ENCODE peak calls at places on chromosomes 4 and X, in four cellular contexts. One of them, this sample, is unnamed.

GRCh38 chr4:89174784-89175183 is 63.5 kb downstream of the TIGD2 start:
- DNase-seq in body of pancreas: no peak
- DNase-seq in NB4: no peak
- DNase-seq in tibial nerve: no peak
- DNase-seq in this sample: no peak

GRCh38 chr4:163108614-163109013 is 58.1 kb downstream of the NAF1 start:
- DNase-seq in body of pancreas: no peak
- DNase-seq in NB4: no peak
- DNase-seq in tibial nerve: no peak
- DNase-seq in this sample: no peak

GRCh38 chr4:188930822-188931221 is 791.6 kb downstream of the TRIML1 start:
- DNase-seq in body of pancreas: no peak
- DNase-seq in NB4: no peak
- DNase-seq in tibial nerve: no peak
- DNase-seq in this sample: peak

GRCh38 chr4:185318679-185319078 is 77.0 kb downstream of the LRP2BP start:
- DNase-seq in body of pancreas: no peak
- DNase-seq in NB4: peak
- DNase-seq in tibial nerve: no peak
- DNase-seq in this sample: peak

GRCh38 chr4:6991771-6992557 is 51.2 kb upstream of the TADA2B start:
- DNase-seq in body of pancreas: peak
- DNase-seq in NB4: peak
- DNase-seq in tibial nerve: peak
- DNase-seq in this sample: no peak

GRCh38 chr4:123640824-123641223 is 244.2 kb downstream of the SPRY1 start:
- DNase-seq in body of pancreas: no peak
- DNase-seq in NB4: no peak
- DNase-seq in tibial nerve: no peak
- DNase-seq in this sample: no peak

GRCh38 chr4:121842862-121843261 is 19.2 kb upstream of the CCNA2 start:
- DNase-seq in body of pancreas: no peak
- DNase-seq in NB4: no peak
- DNase-seq in tibial nerve: no peak
- DNase-seq in this sample: no peak

GRCh38 chr4:78033859-78034258 is 23.3 kb upstream of the FRAS1 start:
- DNase-seq in body of pancreas: no peak
- DNase-seq in NB4: no peak
- DNase-seq in tibial nerve: no peak
- DNase-seq in this sample: no peak

GRCh38 chr4:144820706-144821105 is 174.8 kb downstream of the HHIP start:
- DNase-seq in body of pancreas: no peak
- DNase-seq in NB4: no peak
- DNase-seq in tibial nerve: no peak
- DNase-seq in this sample: no peak

GRCh38 chrX:2485460-2485753 is 15.4 kb downstream of the DHRSX start:
- DNase-seq in body of pancreas: no peak
- DNase-seq in NB4: no peak
- DNase-seq in tibial nerve: no peak
- DNase-seq in this sample: no peak

GRCh38 chr4:176339936-176340761 is 20.4 kb downstream of the SPCS3 start:
- DNase-seq in body of pancreas: no peak
- DNase-seq in NB4: no peak
- DNase-seq in tibial nerve: no peak
- DNase-seq in this sample: no peak

GRCh38 chr4:89575840-89576239 is 261.1 kb downstream of the SNCA start:
- DNase-seq in body of pancreas: no peak
- DNase-seq in NB4: no peak
- DNase-seq in tibial nerve: no peak
- DNase-seq in this sample: peak

GRCh38 chr4:78369691-78370090 is 181.9 kb upstream of the ANXA3 start:
- DNase-seq in body of pancreas: peak
- DNase-seq in NB4: no peak
- DNase-seq in tibial nerve: no peak
- DNase-seq in this sample: no peak

GRCh38 chr4:183190900-183191527 is 92.0 kb downstream of the WWC2 start:
- DNase-seq in body of pancreas: no peak
- DNase-seq in NB4: no peak
- DNase-seq in tibial nerve: no peak
- DNase-seq in this sample: no peak

GRCh38 chr4:106627071-106627470 is 258.5 kb upstream of the GIMD1 start:
- DNase-seq in body of pancreas: no peak
- DNase-seq in NB4: no peak
- DNase-seq in tibial nerve: no peak
- DNase-seq in this sample: no peak

GRCh38 chr4:3285558-3286334 is 7.1 kb upstream of the RGS12 start:
- DNase-seq in body of pancreas: peak
- DNase-seq in NB4: peak
- DNase-seq in tibial nerve: no peak
- DNase-seq in this sample: no peak

GRCh38 chrX:145843196-145843595 is 25.6 kb downstream of the SLITRK2 start:
- DNase-seq in body of pancreas: no peak
- DNase-seq in NB4: no peak
- DNase-seq in tibial nerve: no peak
- DNase-seq in this sample: no peak

GRCh38 chrX:154526901-154527675 is 11.1 kb upstream of the FAM3A start:
- DNase-seq in body of pancreas: peak
- DNase-seq in NB4: peak
- DNase-seq in tibial nerve: peak
- DNase-seq in this sample: peak

GRCh38 chr4:132284910-132285426 is 864.1 kb upstream of the PCDH10 start:
- DNase-seq in body of pancreas: no peak
- DNase-seq in NB4: peak
- DNase-seq in tibial nerve: no peak
- DNase-seq in this sample: no peak

GRCh38 chrX:1851527-1851926 is 236.7 kb downstream of the ASMT start:
- DNase-seq in body of pancreas: no peak
- DNase-seq in NB4: no peak
- DNase-seq in tibial nerve: no peak
- DNase-seq in this sample: no peak

GRCh38 chr4:27973056-27973455 is 1112.4 kb downstream of the STIM2 start:
- DNase-seq in body of pancreas: no peak
- DNase-seq in NB4: no peak
- DNase-seq in tibial nerve: no peak
- DNase-seq in this sample: no peak

GRCh38 chrX:139304471-139304870 is 226.1 kb upstream of the F9 start:
- DNase-seq in body of pancreas: no peak
- DNase-seq in NB4: no peak
- DNase-seq in tibial nerve: no peak
- DNase-seq in this sample: no peak

GRCh38 chr4:73692701-73693100 is 47.7 kb upstream of the CXCL8 start:
- DNase-seq in body of pancreas: no peak
- DNase-seq in NB4: no peak
- DNase-seq in tibial nerve: no peak
- DNase-seq in this sample: no peak

GRCh38 chr4:36244257-36245084 is at the start of gene ARAP2:
- DNase-seq in body of pancreas: peak
- DNase-seq in NB4: peak
- DNase-seq in tibial nerve: peak
- DNase-seq in this sample: peak

GRCh38 chr4:145535202-145535601 is 53.5 kb downstream of the SMAD1 start:
- DNase-seq in body of pancreas: no peak
- DNase-seq in NB4: no peak
- DNase-seq in tibial nerve: no peak
- DNase-seq in this sample: peak

GRCh38 chr4:77003400-77003799 is 53.8 kb downstream of the SEPTIN11 start:
- DNase-seq in body of pancreas: no peak
- DNase-seq in NB4: no peak
- DNase-seq in tibial nerve: no peak
- DNase-seq in this sample: no peak

GRCh38 chrX:153474718-153475117 is 4.3 kb upstream of the HAUS7 start:
- DNase-seq in body of pancreas: peak
- DNase-seq in NB4: peak
- DNase-seq in tibial nerve: peak
- DNase-seq in this sample: peak

GRCh38 chr4:76738081-76738931 is 159.6 kb downstream of the SOWAHB start:
- DNase-seq in body of pancreas: peak
- DNase-seq in NB4: no peak
- DNase-seq in tibial nerve: no peak
- DNase-seq in this sample: no peak

GRCh38 chr4:87060957-87061356 is 126.1 kb downstream of the AFF1 start:
- DNase-seq in body of pancreas: no peak
- DNase-seq in NB4: no peak
- DNase-seq in tibial nerve: no peak
- DNase-seq in this sample: no peak

GRCh38 chr4:164536829-164537228 is 217.1 kb upstream of the SMIM31 start:
- DNase-seq in body of pancreas: no peak
- DNase-seq in NB4: no peak
- DNase-seq in tibial nerve: no peak
- DNase-seq in this sample: no peak

GRCh38 chr4:185011408-185011807 is 6.9 kb upstream of the HELT start:
- DNase-seq in body of pancreas: no peak
- DNase-seq in NB4: peak
- DNase-seq in tibial nerve: no peak
- DNase-seq in this sample: peak

GRCh38 chr4:9942921-9943600 is 78.2 kb downstream of the SLC2A9 start:
- DNase-seq in body of pancreas: no peak
- DNase-seq in NB4: no peak
- DNase-seq in tibial nerve: no peak
- DNase-seq in this sample: no peak

GRCh38 chr4:38354421-38354820 is 309.6 kb upstream of the KLF3 start:
- DNase-seq in body of pancreas: no peak
- DNase-seq in NB4: no peak
- DNase-seq in tibial nerve: no peak
- DNase-seq in this sample: no peak

GRCh38 chr4:78529569-78530209 is 21.9 kb upstream of the ANXA3 start:
- DNase-seq in body of pancreas: no peak
- DNase-seq in NB4: no peak
- DNase-seq in tibial nerve: no peak
- DNase-seq in this sample: no peak

GRCh38 chr4:175127314-175127713 is 209.2 kb downstream of the ADAM29 start:
- DNase-seq in body of pancreas: no peak
- DNase-seq in NB4: no peak
- DNase-seq in tibial nerve: no peak
- DNase-seq in this sample: no peak

GRCh38 chrX:131565909-131566308 is 22.0 kb downstream of the OR13H1 start:
- DNase-seq in body of pancreas: no peak
- DNase-seq in NB4: no peak
- DNase-seq in tibial nerve: no peak
- DNase-seq in this sample: peak

GRCh38 chrX:41666251-41666650 is 22.5 kb upstream of the GPR34 start:
- DNase-seq in body of pancreas: no peak
- DNase-seq in NB4: peak
- DNase-seq in tibial nerve: no peak
- DNase-seq in this sample: peak

GRCh38 chrX:24014388-24015018 is 12.5 kb downstream of the KLHL15 start:
- DNase-seq in body of pancreas: no peak
- DNase-seq in NB4: no peak
- DNase-seq in tibial nerve: no peak
- DNase-seq in this sample: no peak

GRCh38 chr4:184961693-184962092 is 56.6 kb upstream of the HELT start:
- DNase-seq in body of pancreas: peak
- DNase-seq in NB4: no peak
- DNase-seq in tibial nerve: no peak
- DNase-seq in this sample: no peak

GRCh38 chr4:80232707-80233370 is 33.6 kb upstream of the FGF5 start:
- DNase-seq in body of pancreas: no peak
- DNase-seq in NB4: no peak
- DNase-seq in tibial nerve: no peak
- DNase-seq in this sample: no peak
- TF ChIP-seq POLR2A in body of pancreas: no peak
- TF ChIP-seq POLR2A in NB4: no peak
- TF ChIP-seq POLR2A in tibial nerve: no peak
- TF ChIP-seq POLR2A in this sample: no peak

GRCh38 chr4:25160714-25161598 is 707 bp upstream of the SEPSECS start:
- DNase-seq in body of pancreas: no peak
- DNase-seq in NB4: peak
- DNase-seq in tibial nerve: peak
- DNase-seq in this sample: peak
- TF ChIP-seq POLR2A in body of pancreas: no peak
- TF ChIP-seq POLR2A in NB4: no peak
- TF ChIP-seq POLR2A in tibial nerve: no peak
- TF ChIP-seq POLR2A in this sample: peak

GRCh38 chr4:119027815-119028214 is 107.8 kb upstream of the MYOZ2 start:
- DNase-seq in body of pancreas: no peak
- DNase-seq in NB4: no peak
- DNase-seq in tibial nerve: no peak
- DNase-seq in this sample: no peak
- TF ChIP-seq POLR2A in body of pancreas: no peak
- TF ChIP-seq POLR2A in NB4: no peak
- TF ChIP-seq POLR2A in tibial nerve: no peak
- TF ChIP-seq POLR2A in this sample: no peak

DNA sequence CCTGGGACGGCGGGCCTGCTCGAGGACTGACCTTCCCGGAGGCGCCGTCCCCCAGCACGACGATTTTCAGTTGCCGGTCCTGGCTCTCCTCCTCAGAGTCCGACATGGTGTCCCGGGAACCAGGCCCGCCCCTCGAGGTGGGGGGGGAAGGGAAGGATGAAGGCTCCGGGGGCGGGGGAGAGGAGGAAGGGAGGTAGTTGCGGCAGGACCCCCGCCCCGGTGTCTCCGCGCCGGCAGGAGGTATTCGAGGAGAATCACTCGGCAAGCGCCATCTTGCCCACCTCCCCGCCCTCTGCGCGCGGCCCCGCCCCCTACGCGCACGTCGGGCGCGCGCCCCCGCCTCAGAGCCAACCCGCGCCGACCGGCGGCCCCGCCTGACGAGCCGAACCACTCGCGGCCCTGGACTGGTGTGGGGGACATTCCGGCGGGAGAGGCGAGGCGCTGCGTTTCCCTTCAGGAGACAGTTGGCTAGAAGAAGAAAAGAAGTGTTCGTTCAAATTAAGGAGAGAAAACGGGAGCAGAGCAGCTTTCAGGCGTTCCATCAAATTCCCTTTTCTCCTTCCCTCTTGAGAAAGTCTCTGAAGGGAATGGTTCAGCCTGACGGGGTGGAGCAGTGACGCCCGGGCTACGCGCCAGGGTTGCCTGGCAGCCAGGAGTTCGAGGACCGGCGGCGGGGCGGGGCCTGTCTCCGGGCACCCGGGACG is at the start of gene RAB28:
- DNase-seq in body of pancreas: peak
- DNase-seq in NB4: peak
- DNase-seq in tibial nerve: peak
- DNase-seq in this sample: peak
- TF ChIP-seq POLR2A in body of pancreas: peak
- TF ChIP-seq POLR2A in NB4: peak
- TF ChIP-seq POLR2A in tibial nerve: peak
- TF ChIP-seq POLR2A in this sample: peak

DNA sequence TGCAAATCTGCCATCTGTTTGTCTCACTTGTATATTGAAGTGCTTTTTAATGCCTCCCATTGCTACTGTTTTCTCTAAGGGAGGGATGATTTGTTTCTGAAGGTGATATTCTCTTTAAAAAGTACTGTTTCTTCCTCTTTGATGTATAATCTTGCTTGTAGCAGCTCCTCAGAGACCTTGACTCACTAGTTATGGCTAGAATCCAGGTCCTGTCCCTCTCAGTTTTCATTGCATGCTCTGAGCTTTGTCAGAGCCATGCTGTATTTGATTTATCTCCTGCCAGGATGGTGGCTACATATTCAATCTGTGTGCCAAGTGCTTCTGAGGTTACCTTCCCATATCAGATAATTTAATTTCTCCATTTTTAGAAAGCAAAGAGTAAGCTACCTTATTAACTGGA is 56.0 kb downstream of the GLUD2 start:
- DNase-seq in body of pancreas: no peak
- DNase-seq in NB4: no peak
- DNase-seq in tibial nerve: no peak
- DNase-seq in this sample: no peak
- TF ChIP-seq POLR2A in body of pancreas: no peak
- TF ChIP-seq POLR2A in NB4: no peak
- TF ChIP-seq POLR2A in tibial nerve: no peak
- TF ChIP-seq POLR2A in this sample: no peak

GRCh38 chr4:5381981-5382441 is 326.3 kb downstream of the EVC2 start:
- DNase-seq in body of pancreas: no peak
- DNase-seq in NB4: no peak
- DNase-seq in tibial nerve: no peak
- DNase-seq in this sample: no peak
- TF ChIP-seq POLR2A in body of pancreas: no peak
- TF ChIP-seq POLR2A in NB4: no peak
- TF ChIP-seq POLR2A in tibial nerve: no peak
- TF ChIP-seq POLR2A in this sample: no peak